ENCODE peak calls at places on chromosomes 12 and 14, in ten cellular contexts. A, T, H, P, G, N, S, F, D and X are unnamed samples.

GRCh38 chr14:81480741-81481140 is 52.9 kb downstream of the SEL1L start:
- DNase-seq in F (no peak), P (no peak), T (no peak), A (no peak), H (no peak), G (no peak), N (no peak), S (no peak), D (no peak), X (no peak)

GRCh38 chr14:31047503-31047902 is 21.3 kb upstream of the STRN3 start:
- DNase-seq in T (no peak), N (no peak), D (no peak), G (no peak), A (no peak), H (no peak), F (no peak), P (no peak), S (no peak), X (no peak)

GRCh38 chr12:14369322-14369721 is 3.8 kb downstream of the ATF7IP start:
- DNase-seq in P (no peak), H (no peak), N (no peak), G (no peak), A (no peak), S (no peak), D (no peak), F (no peak), T (no peak), X (no peak)

GRCh38 chr12:53324113-53324778 is 2.8 kb upstream of the AAAS start:
- DNase-seq in S (no peak), D (no peak), N (no peak), F (peak), A (peak), H (no peak), G (no peak), T (peak), P (no peak), X (no peak)

GRCh38 chr12:65765436-65765813 is 58.9 kb upstream of the HMGA2 start:
- DNase-seq in P (peak), S (peak), T (no peak), F (no peak), A (no peak), H (peak), D (peak), G (peak), N (no peak), X (peak)

GRCh38 chr14:35861204-35861868 is 35.2 kb downstream of the BRMS1L start:
- DNase-seq in T (no peak), S (no peak), H (peak), P (no peak), A (no peak), N (no peak), F (no peak), D (peak), G (peak), X (no peak)

GRCh38 chr14:83988274-83988673 is 1541.7 kb upstream of the FLRT2 start:
- DNase-seq in T (peak), N (no peak), F (no peak), D (peak), H (peak), S (no peak), G (peak), P (peak), A (no peak), X (peak)

GRCh38 chr12:66979270-66979669 is 289.9 kb upstream of the CAND1 start:
- DNase-seq in N (no peak), P (no peak), H (no peak), F (no peak), G (no peak), T (no peak), D (no peak), S (no peak), A (no peak), X (no peak)

GRCh38 chr12:23906329-23906728 is 43.1 kb downstream of the SOX5 start:
- DNase-seq in A (no peak), D (peak), T (peak), H (peak), S (no peak), F (no peak), G (peak), N (no peak), P (peak), X (peak)

DNA sequence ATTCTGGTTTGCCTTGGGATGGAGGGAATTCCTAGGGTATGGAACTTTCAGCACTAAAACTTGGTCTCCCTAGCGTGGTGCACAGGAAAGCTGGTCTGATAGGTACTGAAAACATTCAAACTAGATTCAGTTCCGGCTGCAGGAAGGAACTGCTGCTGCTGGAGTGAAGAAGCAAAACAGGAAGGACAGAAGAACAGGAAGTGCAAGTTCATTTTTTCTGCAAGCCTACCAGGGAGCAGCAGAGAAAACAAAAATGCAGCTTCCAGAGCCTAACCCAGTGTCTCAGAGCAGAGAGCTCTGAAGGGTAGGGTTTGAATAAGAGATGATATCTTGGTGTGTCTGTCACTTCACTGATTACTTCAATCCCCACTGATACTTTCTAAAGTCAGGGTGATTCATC is 165.2 kb downstream of the VRK1 start:
- DNase-seq in F (no peak), H (no peak), N (no peak), P (no peak), S (no peak), D (no peak), G (no peak), A (no peak), T (no peak), X (no peak)
- H3K4me3 ChIP-seq in F (no peak), H (no peak), N (no peak), P (no peak), S (no peak), D (no peak), G (no peak), A (no peak), T (no peak), X (no peak)

GRCh38 chr12:20798561-20798960 is 11.9 kb upstream of the SLCO1B3 start:
- DNase-seq in N (peak), H (peak), P (no peak), S (no peak), A (no peak), G (peak), F (no peak), T (peak), D (peak), X (peak)
- TF ChIP-seq CTCF in N (peak), H (peak), P (no peak), S (peak), A (no peak), G (no peak), F (peak), T (peak), D (peak), X (no peak)

DNA sequence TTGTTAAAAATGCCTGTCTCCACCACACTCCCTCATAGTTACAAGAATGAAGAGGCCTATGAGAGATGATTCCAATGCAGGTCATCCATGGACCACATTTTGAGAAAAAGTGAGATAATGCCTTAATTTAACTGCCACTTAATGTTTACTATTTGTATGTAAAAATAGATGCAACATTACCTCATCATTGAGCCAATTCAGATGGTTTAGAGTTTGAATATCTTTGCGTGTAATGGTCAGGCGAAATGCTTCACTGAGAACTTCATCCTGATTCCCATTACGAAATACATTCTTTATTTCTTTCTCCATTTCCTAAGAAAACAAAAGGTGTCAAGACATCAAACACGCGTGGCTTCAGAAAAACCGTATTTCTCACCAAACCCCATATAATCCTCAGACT is 42.3 kb downstream of the SENP1 start:
- DNase-seq in H (no peak), P (no peak), D (no peak), F (no peak), N (no peak), S (no peak), G (no peak), A (no peak), T (no peak), X (no peak)
- H3K4me3 ChIP-seq in H (no peak), P (no peak), D (no peak), F (no peak), N (no peak), S (no peak), G (no peak), A (no peak), T (no peak), X (no peak)

GRCh38 chr12:39632670-39633069 is 13.1 kb upstream of the ABCD2 start:
- DNase-seq in N (no peak), H (no peak), F (no peak), P (no peak), A (no peak), S (no peak), G (no peak), D (no peak), T (no peak), X (no peak)
- TF ChIP-seq CTCF in N (no peak), H (no peak), F (no peak), P (no peak), A (no peak), S (no peak), G (no peak), D (no peak), T (no peak), X (no peak)

GRCh38 chr12:40730281-40730680 is 38.0 kb downstream of the CNTN1 start:
- DNase-seq in G (no peak), H (no peak), T (no peak), A (no peak), F (no peak), S (no peak), N (no peak), D (no peak), P (no peak), X (no peak)

GRCh38 chr12:40735551-40736230 is 43.5 kb downstream of the CNTN1 start:
- DNase-seq in H (no peak), G (no peak), S (no peak), T (no peak), P (no peak), A (no peak), N (no peak), F (no peak), D (no peak), X (no peak)

GRCh38 chr12:40738856-40739255 is 46.6 kb downstream of the CNTN1 start:
- DNase-seq in N (no peak), T (no peak), H (no peak), D (no peak), P (no peak), F (no peak), G (no peak), A (no peak), S (no peak), X (no peak)

GRCh38 chr12:40733871-40734270 is 41.6 kb downstream of the CNTN1 start:
- DNase-seq in G (no peak), F (no peak), A (no peak), H (no peak), N (no peak), P (no peak), D (no peak), S (no peak), T (peak), X (no peak)

GRCh38 chr12:40734283-40734682 is 42.0 kb downstream of the CNTN1 start:
- DNase-seq in F (no peak), N (no peak), T (no peak), S (no peak), A (no peak), D (no peak), G (no peak), P (no peak), H (no peak), X (no peak)
- H3K4me3 ChIP-seq in F (no peak), N (no peak), T (no peak), S (no peak), A (no peak), D (no peak), G (no peak), P (no peak), H (no peak), X (no peak)

GRCh38 chr12:49842519-49843352 is at the start of gene BCDIN3D:
- DNase-seq in D (peak), T (peak), N (peak), S (peak), A (peak), P (peak), F (peak), H (peak), G (peak), X (peak)
- TF ChIP-seq CTCF in D (no peak), T (no peak), N (no peak), S (no peak), A (no peak), P (no peak), F (no peak), H (no peak), G (no peak), X (no peak)

GRCh38 chr14:103336191-103336590 is 2.2 kb downstream of the EIF5 start:
- DNase-seq in T (no peak), D (no peak), H (no peak), N (no peak), G (no peak), S (no peak), F (no peak), A (no peak), P (no peak), X (no peak)
- H3K4me3 ChIP-seq in T (peak), D (peak), H (peak), N (peak), G (peak), S (peak), F (no peak), A (peak), P (no peak), X (peak)

GRCh38 chr12:108602961-108603704 is 5.2 kb upstream of the TMEM119 start:
- DNase-seq in D (no peak), P (no peak), A (no peak), S (no peak), N (no peak), G (no peak), H (no peak), F (no peak), T (no peak), X (no peak)

GRCh38 chr12:108603743-108604142 is 5.9 kb upstream of the TMEM119 start:
- DNase-seq in T (no peak), S (no peak), G (no peak), D (no peak), A (no peak), H (no peak), F (no peak), N (no peak), P (no peak), X (no peak)

GRCh38 chr12:108604208-108604941 is 6.5 kb upstream of the TMEM119 start:
- DNase-seq in N (no peak), A (no peak), G (no peak), F (no peak), S (no peak), T (no peak), D (no peak), H (no peak), P (no peak), X (no peak)

GRCh38 chr12:108600702-108601007 is 2.8 kb upstream of the TMEM119 start:
- DNase-seq in D (no peak), T (no peak), S (no peak), G (no peak), H (no peak), F (peak), N (no peak), P (no peak), A (no peak), X (no peak)

DNA sequence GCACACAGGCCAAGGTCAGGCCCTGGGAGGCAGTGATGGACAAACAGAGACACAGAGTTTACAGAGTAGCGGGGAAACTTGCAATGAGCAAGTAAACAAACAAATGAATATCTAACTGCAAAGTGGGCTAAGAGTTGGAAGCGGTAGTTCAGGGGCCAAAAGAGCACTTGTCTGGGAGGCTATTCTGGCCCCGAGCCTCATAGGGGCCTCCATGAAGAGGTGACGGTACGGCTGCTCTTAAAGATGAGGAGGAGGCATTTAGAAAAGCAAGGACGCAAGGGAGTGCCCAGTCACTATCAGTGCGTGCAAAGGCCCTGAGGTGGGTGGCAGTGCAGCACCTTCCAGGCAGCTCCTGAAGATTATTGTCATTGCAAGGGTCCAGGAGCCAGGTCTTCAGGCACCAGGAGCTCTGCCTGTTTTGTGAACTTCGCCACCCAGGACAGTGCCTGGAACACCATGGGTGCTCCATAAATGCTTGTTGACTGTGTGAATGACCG is 4.4 kb upstream of the TMEM119 start:
- DNase-seq in F (no peak), A (no peak), P (no peak), T (no peak), D (no peak), S (no peak), G (no peak), H (no peak), N (no peak), X (no peak)
- TF ChIP-seq CTCF in F (no peak), A (no peak), P (no peak), T (no peak), D (no peak), S (no peak), G (no peak), H (no peak), N (no peak), X (no peak)